ENCODE peak calls at places on chromosomes 3 and 15, in seven cellular contexts. O is nucleus accumbens; I is T-helper 2 cell; E is activated CD4-positive, CD25-positive, alpha-beta regulatory T cell treated with anti-CD3 and anti-CD28 coated beads, Interleukin-2, amount 50 U/mL, for 72 hours; D is HS-27A; X is DMS79; G is ACHN. K is an unnamed sample.

GRCh38 chr15:62883938-62884479 is 158.5 kb upstream of the TPM1 start:
- DNase-seq in O (no peak), I (no peak), E (no peak), D (no peak), X (no peak), G (no peak), K (no peak)

GRCh38 chr3:126136428-126137220 is 43.8 kb downstream of the ALDH1L1 start:
- DNase-seq in O (no peak), I (no peak), E (no peak), D (no peak), X (no peak), G (no peak), K (no peak)

GRCh38 chr3:40452876-40453730 is 4.0 kb upstream of the RPL14 start:
- DNase-seq in O (peak), I (peak), E (peak), D (peak), X (peak), G (peak), K (peak)

GRCh38 chr15:39365161-39365560 is 215.7 kb upstream of the THBS1 start:
- DNase-seq in O (no peak), I (no peak), E (no peak), D (no peak), X (no peak), G (no peak), K (no peak)

GRCh38 chr3:169710619-169711018 is 47.1 kb upstream of the MECOM start:
- DNase-seq in O (no peak), I (no peak), E (no peak), D (peak), X (no peak), G (no peak), K (no peak)

GRCh38 chr3:11910971-11911531 is 64.4 kb upstream of the TAMM41 start:
- DNase-seq in O (no peak), I (no peak), E (no peak), D (no peak), X (no peak), G (no peak), K (no peak)

GRCh38 chr15:35953424-35953823 is 407.5 kb upstream of the DPH6 start:
- DNase-seq in O (no peak), I (no peak), E (no peak), D (no peak), X (no peak), G (no peak), K (no peak)

GRCh38 chr3:188349963-188350332 is 196.0 kb downstream of the LPP start:
- DNase-seq in O (no peak), I (no peak), E (no peak), D (no peak), X (no peak), G (no peak), K (no peak)

GRCh38 chr3:16842710-16843270 is 42.0 kb upstream of the PLCL2 start:
- DNase-seq in O (no peak), I (no peak), E (no peak), D (no peak), X (peak), G (no peak), K (no peak)